ENCODE peak calls at places on chromosomes 4 and X, in four cellular contexts. T is stimulated activated naive CD4-positive, alpha-beta T cell; H is mucosa of descending colon; A is ELF-1. G is an unnamed sample.

GRCh38 chr4:182023469-182023868 is 219.7 kb upstream of the TENM3 start:
- DNase-seq in T (no peak), A (no peak), H (no peak), G (no peak)

GRCh38 chrX:12401252-12401651 is 263.0 kb downstream of the FRMPD4 start:
- DNase-seq in H (no peak), A (no peak), T (no peak), G (no peak)

GRCh38 chr4:5371415-5372190 is 320.3 kb downstream of the STK32B start:
- DNase-seq in H (no peak), T (no peak), A (no peak), G (no peak)

GRCh38 chr4:78480286-78480685 is 71.3 kb upstream of the ANXA3 start:
- DNase-seq in A (no peak), T (no peak), H (no peak), G (no peak)

GRCh38 chr4:75547647-75548387 is 8.0 kb upstream of the ODAPH start:
- DNase-seq in H (peak; percentile 36), T (no peak), A (no peak), G (no peak)

GRCh38 chrX:85024562-85024961 is 20.9 kb downstream of the APOOL start:
- DNase-seq in A (no peak), T (no peak), H (no peak), G (no peak)

GRCh38 chrX:153763989-153764755 is at the start of gene PLXNB3:
- DNase-seq in A (peak; percentile 87), T (peak; percentile 52), H (peak; percentile 85), G (peak; percentile 80)

GRCh38 chr4:103451341-103451740 is 253.2 kb upstream of the CENPE start:
- DNase-seq in T (no peak), A (no peak), H (no peak), G (no peak)

GRCh38 chrX:31331928-31332327 is 260.1 kb upstream of the FTHL17 start:
- DNase-seq in A (no peak), H (no peak), T (no peak), G (no peak)

GRCh38 chr4:158253350-158253980 is 43.2 kb downstream of the TMEM144 start:
- DNase-seq in T (peak; percentile 7), A (peak; percentile 17), H (no peak), G (peak; percentile 46)

GRCh38 chr4:42646013-42646784 is 10.7 kb downstream of the ATP8A1 start:
- DNase-seq in H (no peak), T (no peak), A (no peak), G (no peak)

GRCh38 chr4:4901877-4902276 is 42.4 kb downstream of the MSX1 start:
- DNase-seq in T (no peak), H (no peak), A (no peak), G (no peak)

GRCh38 chrX:17377795-17378194 is 2.8 kb downstream of the NHS start:
- DNase-seq in T (no peak), H (no peak), A (no peak), G (no peak)

GRCh38 chrX:53556868-53557267 is 122.7 kb upstream of the HSD17B10 start:
- DNase-seq in T (no peak), A (no peak), H (no peak), G (no peak)

GRCh38 chr4:2954358-2955185 is 8.6 kb downstream of the NOP14 start:
- DNase-seq in H (no peak), T (peak; percentile 65), A (peak; percentile 80), G (no peak)

GRCh38 chrX:65985922-65986588 is 53.8 kb downstream of the VSIG4 start:
- DNase-seq in H (no peak), T (peak; percentile 6), A (peak; percentile 78), G (peak; percentile 35)

GRCh38 chrX:123277821-123278220 is 93.7 kb downstream of the GRIA3 start:
- DNase-seq in A (peak; percentile 24), T (no peak), H (no peak), G (no peak)

GRCh38 chrX:9873952-9874351 is 87.7 kb downstream of the SHROOM2 start:
- DNase-seq in T (peak; percentile 10), H (peak; percentile 33), A (peak; percentile 73), G (peak; percentile 24)

GRCh38 chr4:35965300-35965699 is 279.0 kb downstream of the ARAP2 start:
- DNase-seq in T (no peak), A (no peak), H (no peak), G (no peak)

GRCh38 chr4:168868044-168868855 is 141.8 kb downstream of the CBR4 start:
- DNase-seq in T (no peak), H (no peak), A (no peak), G (no peak)

GRCh38 chr4:98728433-98728832 is 70.0 kb upstream of the TSPAN5 start:
- DNase-seq in A (peak; percentile 56), H (no peak), T (no peak), G (no peak)

GRCh38 chrX:30981968-30982367 is 89.9 kb downstream of the FTHL17 start:
- DNase-seq in T (no peak), A (no peak), H (no peak), G (no peak)

GRCh38 chrX:1316527-1316926 is 20.1 kb upstream of the IL3RA start:
- DNase-seq in H (peak; percentile 29), A (no peak), T (no peak), G (no peak)

GRCh38 chrX:68822641-68823410 is 6.0 kb upstream of the EFNB1 start:
- DNase-seq in T (no peak), H (peak; percentile 41), A (peak; percentile 96), G (peak; percentile 71)

GRCh38 chrX:68433155-68433980 is at the start of gene OPHN1:
- DNase-seq in T (no peak), A (peak; percentile 95), H (peak; percentile 87), G (peak; percentile 72)

GRCh38 chr4:54487491-54487890 is 170.3 kb upstream of the KIT start:
- DNase-seq in A (no peak), H (no peak), T (no peak), G (no peak)

GRCh38 chr4:183264614-183265013 is 55.5 kb downstream of the CLDN22 start:
- DNase-seq in T (no peak), H (no peak), A (no peak), G (no peak)

G was measured in HEK293T.